ENCODE peak calls at places on chromosomes 5 and 9, in seven cellular contexts. E, P, Q, W, B, S and N are unnamed samples.

GRCh38 chr5:151239237-151239861 is 13.6 kb upstream of the GM2A start:
- DNase-seq in E (peak), P (peak), Q (no peak), W (peak), B (no peak), S (no peak), N (peak)

GRCh38 chr5:74040811-74041491 is 415.0 kb downstream of the ARHGEF28 start:
- DNase-seq in E (no peak), P (no peak), Q (no peak), W (no peak), B (peak), S (no peak), N (no peak)

GRCh38 chr5:107676702-107677101 is 6.0 kb upstream of the EFNA5 start:
- DNase-seq in E (no peak), P (no peak), Q (no peak), W (no peak), B (no peak), S (no peak), N (no peak)

GRCh38 chr5:152864993-152865392 is 459.9 kb upstream of the NMUR2 start:
- DNase-seq in E (no peak), P (no peak), Q (no peak), W (no peak), B (no peak), S (no peak), N (no peak)

GRCh38 chr5:40441733-40442132 is 238.0 kb upstream of the PTGER4 start:
- DNase-seq in E (no peak), P (no peak), Q (no peak), W (no peak), B (no peak), S (no peak), N (no peak)

GRCh38 chr9:124297553-124297905 is 39.8 kb downstream of the NEK6 start:
- DNase-seq in E (peak), P (peak), Q (no peak), W (peak), B (peak), S (peak), N (no peak)

GRCh38 chr9:127083598-127083997 is 38.8 kb downstream of the ANGPTL2 start:
- DNase-seq in E (no peak), P (no peak), Q (no peak), W (no peak), B (no peak), S (no peak), N (no peak)

GRCh38 chr9:35798658-35799366 is 7.4 kb downstream of the NPR2 start:
- DNase-seq in E (no peak), P (no peak), Q (no peak), W (no peak), B (peak), S (no peak), N (no peak)

GRCh38 chr5:139383275-139383992 is at the start of gene SLC23A1:
- DNase-seq in E (peak), P (no peak), Q (no peak), W (no peak), B (no peak), S (no peak), N (no peak)

GRCh38 chr9:70411141-70411929 is 3.1 kb downstream of the KLF9 start:
- DNase-seq in E (peak), P (peak), Q (no peak), W (peak), B (peak), S (peak), N (peak)

GRCh38 chr5:78747703-78748359 is 99.3 kb upstream of the LHFPL2 start:
- DNase-seq in E (peak), P (no peak), Q (no peak), W (no peak), B (peak), S (no peak), N (no peak)

GRCh38 chr9:129394920-129395279 is 216.8 kb upstream of the IER5L start:
- DNase-seq in E (no peak), P (no peak), Q (no peak), W (no peak), B (no peak), S (no peak), N (no peak)

GRCh38 chr5:141876628-141877477 is 1.4 kb downstream of the PCDH1 start:
- DNase-seq in E (no peak), P (no peak), Q (no peak), W (no peak), B (peak), S (no peak), N (no peak)

GRCh38 chr5:28165116-28165515 is 1126.7 kb upstream of the CDH9 start:
- DNase-seq in E (peak), P (no peak), Q (no peak), W (no peak), B (peak), S (no peak), N (no peak)

GRCh38 chr5:61055434-61056006 is 106.7 kb downstream of the SMIM15 start:
- DNase-seq in E (peak), P (no peak), Q (no peak), W (no peak), B (peak), S (no peak), N (no peak)

GRCh38 chr9:103245369-103245768 is 250.2 kb downstream of the CYLC2 start:
- DNase-seq in E (no peak), P (no peak), Q (no peak), W (no peak), B (peak), S (no peak), N (no peak)

GRCh38 chr9:87375397-87376073 is 122.1 kb upstream of the DAPK1 start:
- DNase-seq in E (peak), P (no peak), Q (no peak), W (no peak), B (peak), S (no peak), N (no peak)

DNA sequence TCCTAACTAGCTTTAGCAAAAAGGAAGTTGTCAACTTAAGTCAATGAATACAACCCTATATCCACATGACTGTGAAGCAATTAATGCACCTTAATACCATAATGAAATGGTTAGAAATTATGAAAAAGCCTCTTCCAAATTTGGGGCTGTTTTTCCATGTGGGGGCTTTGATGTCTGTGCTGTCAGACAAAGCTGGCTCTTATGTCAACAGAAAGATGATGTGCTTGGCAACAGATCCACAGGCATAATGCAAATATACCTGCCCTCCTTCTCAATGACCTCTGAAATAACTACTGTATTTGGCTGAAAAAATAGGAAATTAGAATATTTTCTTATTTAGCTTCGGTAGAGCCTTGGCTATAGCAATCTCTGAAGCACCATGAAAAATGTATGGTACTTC is 463.4 kb downstream of the RASEF start:
- DNase-seq in E (no peak), P (no peak), Q (no peak), W (no peak), B (no peak), S (no peak), N (no peak)
- H3K4me3 ChIP-seq in E (no peak), P (no peak), Q (no peak), W (no peak), B (no peak), S (no peak), N (no peak)

DNA sequence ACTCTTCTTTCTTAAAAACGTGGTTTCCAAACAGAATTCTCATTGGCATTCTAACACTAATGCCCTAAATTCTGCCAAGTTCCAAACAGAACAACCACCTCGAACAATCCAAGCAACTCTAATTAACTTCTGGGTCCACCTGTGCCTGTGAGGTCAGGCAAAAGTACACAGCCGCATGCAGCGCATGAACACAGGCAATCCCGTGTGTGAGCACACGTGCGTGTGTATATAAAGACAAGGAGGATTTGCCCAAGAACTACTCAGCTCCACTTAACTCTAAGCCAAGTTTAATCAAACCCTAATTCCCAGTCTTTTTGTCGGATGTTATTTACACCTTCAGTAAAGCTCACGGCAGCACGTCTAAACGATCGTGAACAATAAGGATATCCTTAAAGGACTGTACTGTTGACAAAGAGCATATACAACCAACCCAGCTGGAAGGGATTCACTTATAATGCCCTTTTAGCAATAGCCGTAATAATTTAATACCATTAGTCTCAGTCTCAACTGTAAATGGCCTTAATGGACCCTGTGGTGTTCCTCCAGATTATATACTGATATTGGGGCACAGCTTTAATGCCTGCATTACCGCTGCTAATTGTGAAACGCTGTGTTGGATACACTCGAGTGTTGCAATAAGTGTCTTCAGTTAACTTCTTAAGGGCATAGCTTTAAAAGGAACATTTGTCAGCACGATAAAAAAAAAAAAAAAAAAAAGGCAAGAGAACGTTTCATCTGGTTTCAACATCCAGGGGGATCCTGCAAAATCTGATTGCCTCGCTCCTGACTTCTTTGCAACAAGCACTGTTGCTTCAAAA is 78.1 kb downstream of the EBF1 start:
- DNase-seq in E (peak), P (no peak), Q (no peak), W (no peak), B (no peak), S (no peak), N (no peak)
- H3K4me3 ChIP-seq in E (no peak), P (no peak), Q (peak), W (no peak), B (no peak), S (no peak), N (no peak)

DNA sequence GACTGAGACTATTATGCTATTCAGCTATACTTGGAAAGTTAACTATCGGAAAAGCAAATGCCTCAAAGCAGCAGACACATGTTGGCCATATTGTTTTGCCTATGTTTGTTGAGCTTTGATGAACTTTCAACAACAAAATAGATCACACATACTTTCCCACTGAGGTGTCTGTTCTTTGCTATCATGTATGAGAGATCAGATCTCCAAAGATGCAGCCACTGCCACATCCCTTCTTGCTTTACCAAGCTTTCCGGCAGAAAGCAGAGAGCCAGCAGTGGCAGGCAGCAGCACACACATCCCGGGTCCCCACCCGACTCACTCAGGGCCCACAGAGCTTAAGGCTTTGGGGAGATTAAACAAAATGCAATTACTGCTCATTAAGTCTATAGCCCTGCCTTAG is 18.8 kb downstream of the ZBTB5 start:
- DNase-seq in E (no peak), P (no peak), Q (no peak), W (no peak), B (no peak), S (no peak), N (no peak)
- H3K4me3 ChIP-seq in E (no peak), P (no peak), Q (no peak), W (no peak), B (no peak), S (no peak), N (no peak)

DNA sequence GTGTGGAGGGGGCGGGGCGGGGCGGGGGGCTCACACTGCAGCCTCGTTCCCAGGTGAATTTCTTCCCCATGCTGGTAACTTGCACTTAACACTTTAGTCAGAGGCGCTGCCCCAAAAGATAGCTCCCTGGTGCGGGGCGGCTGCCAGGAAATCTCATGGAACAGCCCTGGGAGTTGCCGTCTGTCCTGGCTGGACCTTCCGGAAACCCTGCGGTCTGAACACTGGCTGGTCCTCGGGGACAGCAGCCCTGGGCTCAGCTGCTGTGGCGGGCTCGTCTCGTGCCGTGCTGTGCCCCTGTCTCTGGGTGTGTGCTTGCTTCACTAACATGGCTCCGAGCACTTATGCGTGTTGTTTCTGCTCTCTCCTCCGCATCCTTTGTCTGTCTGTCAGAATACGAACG is 25.8 kb downstream of the PTGES2 start:
- DNase-seq in E (no peak), P (no peak), Q (no peak), W (no peak), B (no peak), S (no peak), N (no peak)
- H3K4me3 ChIP-seq in E (no peak), P (no peak), Q (no peak), W (no peak), B (no peak), S (no peak), N (no peak)